ENCODE peak calls at places on chromosomes 5 and 9, in ten cellular contexts. U, G, F, J, R, L, T, X, Y and S are unnamed samples.

GRCh38 chr9:95047452-95048224 is 269.9 kb downstream of the FANCC start:
- DNase-seq in U (no peak), G (no peak), F (no peak), J (no peak), R (no peak), L (no peak), T (no peak), X (no peak), Y (no peak), S (no peak)

GRCh38 chr5:60522299-60522915 is 177.6 kb downstream of the DEPDC1B start:
- DNase-seq in U (no peak), G (peak), F (no peak), J (no peak), R (no peak), L (no peak), T (no peak), X (no peak), Y (no peak), S (no peak)

GRCh38 chr5:131879705-131880104 is 65.8 kb downstream of the MEIKIN start:
- DNase-seq in U (no peak), G (no peak), F (no peak), J (no peak), R (no peak), L (no peak), T (no peak), X (no peak), Y (no peak), S (no peak)

GRCh38 chr5:176542596-176543427 is 5.6 kb upstream of the RNF44 start:
- DNase-seq in U (peak), G (peak), F (no peak), J (peak), R (peak), L (peak), T (peak), X (no peak), Y (no peak), S (peak)

GRCh38 chr5:28967848-28968247 is 1929.5 kb upstream of the CDH9 start:
- DNase-seq in U (no peak), G (no peak), F (no peak), J (no peak), R (peak), L (no peak), T (peak), X (no peak), Y (no peak), S (peak)

GRCh38 chr9:8961186-8961666 is 1161.6 kb upstream of the DMAC1 start:
- DNase-seq in U (no peak), G (no peak), F (no peak), J (no peak), R (no peak), L (no peak), T (no peak), X (no peak), Y (no peak), S (no peak)

GRCh38 chr5:6305821-6306220 is 72.5 kb downstream of the MED10 start:
- DNase-seq in U (no peak), G (no peak), F (no peak), J (no peak), R (no peak), L (no peak), T (no peak), X (no peak), Y (no peak), S (no peak)

GRCh38 chr5:173480896-173481295 is 135.6 kb downstream of the BOD1 start:
- DNase-seq in U (no peak), G (no peak), F (no peak), J (no peak), R (no peak), L (no peak), T (no peak), X (no peak), Y (no peak), S (no peak)

GRCh38 chr5:72523960-72524582 is 16.9 kb upstream of the ZNF366 start:
- DNase-seq in U (no peak), G (no peak), F (peak), J (peak), R (no peak), L (no peak), T (no peak), X (no peak), Y (peak), S (no peak)

GRCh38 chr9:93304574-93305496 is 120.9 kb downstream of the WNK2 start:
- DNase-seq in U (peak), G (peak), F (peak), J (peak), R (peak), L (peak), T (peak), X (peak), Y (peak), S (peak)

GRCh38 chr9:109488791-109489492 is 9.2 kb downstream of the PTPN3 start:
- DNase-seq in U (no peak), G (no peak), F (no peak), J (no peak), R (no peak), L (no peak), T (no peak), X (no peak), Y (no peak), S (no peak)

DNA sequence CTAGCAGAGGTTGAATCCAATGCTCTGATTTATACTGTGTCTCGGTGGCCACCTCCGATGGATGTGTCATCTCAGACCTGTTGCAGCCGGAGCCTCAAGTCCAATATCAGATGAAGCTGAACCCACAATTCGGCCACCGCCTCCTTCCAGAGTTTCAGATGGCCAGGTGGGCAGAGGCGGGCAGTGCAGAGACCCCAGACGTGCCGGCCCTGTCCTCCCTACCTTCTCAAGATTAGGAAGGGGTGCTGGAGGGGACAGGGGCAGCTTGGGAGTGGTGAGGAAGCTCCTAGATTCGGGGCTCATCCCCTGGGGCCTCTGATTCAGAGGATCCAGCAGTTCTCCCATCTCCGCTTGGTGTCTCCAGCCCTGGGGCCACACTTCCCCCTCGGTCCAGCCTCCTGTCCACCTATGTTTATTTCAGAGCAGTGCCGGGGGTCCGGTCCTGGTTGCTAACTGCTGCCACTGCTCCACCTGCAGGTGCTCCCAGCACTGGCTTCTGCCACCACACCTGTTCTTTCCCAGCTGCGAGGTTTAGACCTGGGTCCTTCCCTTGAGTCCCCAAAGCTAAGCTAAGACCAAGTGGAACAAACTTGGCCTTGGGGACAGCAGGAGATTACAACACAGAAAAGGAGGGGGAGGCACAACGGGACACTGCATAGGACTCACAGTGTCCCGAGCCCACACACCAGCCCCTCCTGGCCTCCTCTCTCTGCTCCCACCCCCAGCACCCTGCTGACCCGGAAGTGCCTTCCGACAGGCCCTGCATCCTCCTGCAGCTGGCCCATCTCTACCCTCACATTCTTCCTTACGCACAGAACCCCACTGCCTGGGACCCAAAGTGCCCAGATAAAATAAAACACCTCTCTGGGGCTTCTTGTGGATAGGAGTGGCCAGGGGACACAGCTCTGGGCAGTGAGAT is 81.6 kb downstream of the NTNG2 start:
- DNase-seq in U (no peak), G (no peak), F (no peak), J (no peak), R (no peak), L (no peak), T (no peak), X (no peak), Y (no peak), S (no peak)
- TF ChIP-seq CTCF in U (no peak), G (no peak), F (no peak), J (no peak), R (no peak), L (no peak), T (no peak), X (no peak), Y (peak), S (no peak)

GRCh38 chr9:111967621-111968020 is 71.0 kb downstream of the UGCG start:
- DNase-seq in U (no peak), G (no peak), F (no peak), J (no peak), R (no peak), L (no peak), T (no peak), X (no peak), Y (no peak), S (no peak)

GRCh38 chr9:111963995-111964394 is 67.4 kb downstream of the UGCG start:
- DNase-seq in U (no peak), G (no peak), F (no peak), J (no peak), R (no peak), L (no peak), T (no peak), X (no peak), Y (no peak), S (no peak)

GRCh38 chr9:111966851-111967250 is 70.2 kb downstream of the UGCG start:
- DNase-seq in U (no peak), G (no peak), F (no peak), J (no peak), R (no peak), L (no peak), T (no peak), X (no peak), Y (peak), S (no peak)

GRCh38 chr9:111966324-111966723 is 69.7 kb downstream of the UGCG start:
- DNase-seq in U (no peak), G (no peak), F (no peak), J (no peak), R (no peak), L (no peak), T (no peak), X (no peak), Y (no peak), S (no peak)

DNA sequence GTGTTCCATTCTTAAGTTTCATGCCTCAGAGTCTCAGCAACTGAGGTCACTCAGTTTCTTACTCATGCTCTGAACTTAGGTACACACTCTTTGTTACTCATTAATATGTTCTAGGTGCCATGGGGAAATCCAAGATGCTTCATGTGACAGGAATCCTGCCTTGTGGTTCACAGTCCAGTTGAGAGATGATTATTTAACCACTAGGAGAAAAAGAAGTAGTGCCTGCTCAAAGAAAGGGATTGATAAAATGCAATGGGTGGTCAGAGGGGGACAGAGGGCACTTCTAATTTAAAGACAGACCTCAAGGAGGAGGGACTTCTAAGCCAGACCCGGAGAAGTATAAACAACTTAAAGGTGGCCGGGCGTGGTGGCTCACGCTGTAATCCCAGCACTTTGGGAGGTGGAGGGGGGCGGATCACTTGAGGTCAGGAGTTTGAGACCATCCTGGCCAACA is 69.0 kb downstream of the UGCG start:
- DNase-seq in U (no peak), G (no peak), F (peak), J (peak), R (no peak), L (no peak), T (no peak), X (no peak), Y (peak), S (no peak)
- TF ChIP-seq CTCF in U (no peak), G (no peak), F (no peak), J (no peak), R (no peak), L (no peak), T (no peak), X (no peak), Y (peak), S (no peak)

DNA sequence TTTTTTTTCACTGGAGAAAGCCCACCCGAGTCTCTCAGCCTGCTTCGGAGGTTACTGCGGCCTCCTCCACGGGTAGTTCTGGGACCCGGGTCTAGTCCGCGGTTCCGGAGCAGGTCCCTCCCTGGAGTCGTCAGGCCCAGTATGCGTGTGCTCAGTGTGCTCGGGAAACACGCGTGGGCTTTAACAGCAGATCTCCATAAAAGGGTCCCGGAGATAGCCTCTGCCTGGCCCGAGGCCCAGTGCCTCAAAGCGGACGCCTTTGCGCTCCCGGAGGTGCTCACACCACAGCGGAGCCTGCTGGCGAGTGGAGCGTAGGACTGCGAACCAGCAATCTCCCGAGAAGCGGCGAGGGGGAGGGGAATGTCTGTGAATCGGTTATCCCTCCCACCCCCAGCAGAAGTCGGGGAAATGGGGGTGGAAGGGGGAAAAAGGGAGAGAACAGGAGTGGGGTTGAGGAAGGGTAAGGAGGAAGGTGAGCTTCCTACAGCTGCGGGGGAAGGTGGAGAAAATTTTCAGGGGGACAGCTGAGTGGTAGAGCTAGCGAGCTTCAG is 28.7 kb downstream of the CDKN2A start:
- DNase-seq in U (peak), G (peak), F (no peak), J (no peak), R (peak), L (peak), T (peak), X (peak), Y (peak), S (peak)
- TF ChIP-seq CTCF in U (peak), G (peak), F (no peak), J (no peak), R (peak), L (no peak), T (no peak), X (peak), Y (peak), S (no peak)

GRCh38 chr9:133995012-133995896 is 3.1 kb upstream of the VAV2 start:
- DNase-seq in U (no peak), G (peak), F (no peak), J (no peak), R (no peak), L (no peak), T (peak), X (no peak), Y (peak), S (no peak)
- TF ChIP-seq CTCF in U (no peak), G (no peak), F (no peak), J (no peak), R (no peak), L (no peak), T (no peak), X (no peak), Y (peak), S (no peak)

GRCh38 chr9:7258688-7259396 is 501.1 kb downstream of the KDM4C start:
- DNase-seq in U (no peak), G (peak), F (no peak), J (no peak), R (no peak), L (no peak), T (no peak), X (no peak), Y (no peak), S (no peak)

DNA sequence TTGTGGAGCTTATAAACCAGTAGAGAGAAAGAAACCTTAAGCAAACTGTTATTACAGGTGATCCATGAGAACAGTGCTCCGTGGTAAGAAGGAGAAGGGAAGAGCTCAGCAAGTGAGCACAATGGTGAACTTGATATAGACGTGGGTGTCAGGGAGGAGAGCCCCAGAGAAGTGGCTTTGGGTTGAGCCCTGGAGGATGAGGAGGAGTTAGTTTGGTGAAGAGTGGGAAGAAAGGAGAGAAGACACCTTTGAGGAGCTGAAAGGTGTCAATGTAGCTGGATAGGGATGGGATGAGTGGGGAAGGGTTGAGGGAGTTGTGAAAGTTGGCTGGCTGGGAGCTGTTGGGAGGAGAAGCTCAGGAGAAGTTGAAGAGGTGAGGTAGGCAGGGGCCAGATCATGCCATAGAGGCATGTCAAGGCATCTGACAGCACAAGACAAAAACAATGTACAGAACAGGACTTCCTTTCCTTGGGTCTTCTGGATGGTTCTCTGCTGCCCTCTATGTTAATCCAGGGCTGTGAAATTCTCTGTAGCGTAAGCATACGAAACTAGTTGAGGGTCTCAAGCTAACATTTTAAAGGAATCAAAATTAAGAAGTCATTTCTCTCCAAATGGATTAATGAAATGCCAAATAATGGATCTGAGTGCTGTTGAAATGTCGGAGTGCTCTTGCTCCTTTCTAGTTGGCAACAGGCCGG is 501.9 kb downstream of the KDM4C start:
- DNase-seq in U (no peak), G (peak), F (no peak), J (no peak), R (no peak), L (no peak), T (no peak), X (no peak), Y (peak), S (no peak)
- TF ChIP-seq CTCF in U (no peak), G (no peak), F (no peak), J (no peak), R (no peak), L (no peak), T (no peak), X (peak), Y (peak), S (no peak)

DNA sequence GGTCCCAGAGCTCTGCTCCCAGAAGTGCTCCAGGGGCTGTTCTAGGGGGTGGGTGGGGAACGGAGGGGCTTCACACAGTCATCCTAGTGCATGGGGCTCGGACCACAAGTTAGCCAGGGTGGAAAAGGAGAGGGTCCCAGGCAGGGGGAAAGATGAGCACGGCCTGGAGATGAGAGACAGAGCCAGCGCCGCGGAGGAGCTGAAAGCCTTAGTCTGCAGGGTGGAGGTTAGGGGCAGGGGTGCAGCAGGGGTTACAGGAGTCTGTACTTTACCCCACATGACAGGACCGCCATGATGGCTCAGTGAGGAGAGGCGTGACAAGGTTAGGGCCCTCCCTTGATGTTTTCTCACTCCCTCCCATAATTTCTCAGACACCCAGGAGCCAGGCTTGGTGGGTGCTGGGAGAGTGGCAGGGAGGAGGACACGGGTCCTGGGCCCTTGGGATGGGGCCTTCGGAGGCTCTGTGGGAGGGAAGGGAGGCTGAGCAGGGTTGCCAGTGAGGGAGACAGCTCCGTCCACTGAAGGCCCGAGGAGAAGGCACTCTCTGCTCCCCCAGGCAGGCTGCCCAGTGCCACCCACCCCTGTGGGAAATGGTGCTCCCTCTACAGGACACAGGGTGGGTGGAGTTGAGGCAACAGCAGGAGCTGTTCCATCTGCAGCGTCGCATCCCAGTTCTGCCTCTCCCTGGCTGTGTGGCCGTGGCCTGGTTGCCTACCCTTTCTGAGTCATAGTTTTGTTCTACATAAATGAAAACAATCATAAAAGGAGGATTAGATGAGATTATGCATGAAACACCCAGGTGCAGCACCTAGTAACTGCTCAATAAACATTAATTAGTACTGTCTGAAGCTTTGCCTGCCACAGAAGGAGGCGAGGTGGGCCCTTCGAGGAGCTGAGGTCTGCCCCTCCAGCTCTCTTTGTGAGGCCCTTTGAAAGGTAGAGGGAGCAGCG is 66.2 kb downstream of the NDST1 start:
- DNase-seq in U (no peak), G (peak), F (no peak), J (no peak), R (no peak), L (no peak), T (no peak), X (no peak), Y (no peak), S (no peak)
- TF ChIP-seq CTCF in U (no peak), G (peak), F (no peak), J (no peak), R (peak), L (no peak), T (no peak), X (no peak), Y (peak), S (no peak)

GRCh38 chr9:115397591-115398312 is 279.8 kb upstream of the TNC start:
- DNase-seq in U (no peak), G (no peak), F (no peak), J (no peak), R (no peak), L (no peak), T (no peak), X (no peak), Y (no peak), S (no peak)

GRCh38 chr9:115393976-115394775 is 276.2 kb upstream of the TNC start:
- DNase-seq in U (no peak), G (no peak), F (no peak), J (peak), R (no peak), L (no peak), T (no peak), X (no peak), Y (peak), S (no peak)

GRCh38 chr9:115395511-115396021 is 277.6 kb upstream of the TNC start:
- DNase-seq in U (no peak), G (no peak), F (no peak), J (no peak), R (no peak), L (no peak), T (no peak), X (no peak), Y (peak), S (no peak)

GRCh38 chr9:115398313-115398650 is 280.3 kb upstream of the TNC start:
- DNase-seq in U (no peak), G (no peak), F (no peak), J (no peak), R (no peak), L (no peak), T (no peak), X (no peak), Y (no peak), S (no peak)

DNA sequence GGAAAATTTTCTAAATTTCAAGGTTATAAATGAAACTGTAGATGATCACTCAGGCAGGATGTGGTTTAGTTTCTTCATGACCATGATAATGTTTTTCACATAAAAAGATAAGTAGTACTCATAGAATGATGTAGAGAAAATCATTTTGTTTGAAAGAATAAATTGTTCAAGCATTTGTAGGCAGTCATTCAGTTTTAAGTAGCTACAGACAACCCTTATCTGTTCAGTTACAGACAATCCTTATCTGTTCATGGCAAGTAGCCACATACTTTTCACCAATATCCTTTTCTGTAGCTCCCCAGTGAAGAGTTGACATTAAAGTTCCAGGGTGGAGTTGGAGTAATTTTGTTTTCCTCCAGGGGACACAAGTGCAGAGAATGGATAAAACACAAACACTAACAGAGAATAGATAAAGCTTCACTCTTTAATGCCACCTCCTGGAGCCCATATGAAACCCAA is 278.1 kb upstream of the TNC start:
- DNase-seq in U (no peak), G (no peak), F (no peak), J (no peak), R (no peak), L (no peak), T (no peak), X (no peak), Y (no peak), S (no peak)
- TF ChIP-seq CTCF in U (no peak), G (no peak), F (no peak), J (no peak), R (no peak), L (no peak), T (no peak), X (no peak), Y (peak), S (no peak)